ENCODE peak calls at places on chromosomes 2 and 18, in four cellular contexts. K is K562, G is H1, U is HepG2. A is an unnamed sample.
A peak's percentile ranks its signal among the peaks of the same experiment; 100 is the strongest.

GRCh38 chr2:64767670-64768425 is 114.1 kb upstream of the SERTAD2 start:
- DNase-seq in U (peak; percentile 54), K (peak; percentile 86), G (peak; percentile 46), A (peak; percentile 92)

GRCh38 chr2:240435457-240435954 is at the start of gene GPC1:
- DNase-seq in G (no peak), K (peak; percentile 93), U (peak; percentile 40), A (peak; percentile 81)

GRCh38 chr2:233707979-233708644 is 4.6 kb upstream of the UGT1A5 start:
- DNase-seq in G (no peak), U (no peak), K (no peak), A (no peak)

GRCh38 chr2:94869552-94870391 is 1.5 kb upstream of the TEKT4 start:
- DNase-seq in U (no peak), K (no peak), G (no peak), A (no peak)

GRCh38 chr2:34998726-34999125 is 1356.9 kb upstream of the CRIM1 start:
- DNase-seq in U (no peak), K (no peak), G (no peak), A (no peak)

GRCh38 chr18:21458788-21459187 is 141.7 kb downstream of the ESCO1 start:
- DNase-seq in G (no peak), U (no peak), K (no peak), A (no peak)

GRCh38 chr2:173972636-173973035 is 7.5 kb upstream of the SP3 start:
- DNase-seq in U (no peak), K (no peak), G (no peak), A (no peak)

GRCh38 chr18:11851156-11852047 is at the start of gene CHMP1B:
- DNase-seq in K (peak; percentile 92), U (peak; percentile 91), G (peak; percentile 91), A (peak; percentile 97)

GRCh38 chr2:153068915-153069314 is 350.5 kb downstream of the ARL6IP6 start:
- DNase-seq in K (no peak), G (no peak), U (no peak), A (peak; percentile 58)

GRCh38 chr2:43818761-43819160 is 19.9 kb downstream of the ABCG5 start:
- DNase-seq in G (no peak), K (peak; percentile 27), U (no peak), A (no peak)

GRCh38 chr2:3021720-3022119 is 355.9 kb downstream of the EIPR1 start:
- DNase-seq in G (no peak), U (no peak), K (no peak), A (no peak)

GRCh38 chr2:215505044-215505786 is 69.3 kb upstream of the FN1 start:
- DNase-seq in U (peak; percentile 90), K (peak; percentile 81), G (no peak), A (no peak)

GRCh38 chr2:44706584-44707553 is 234.6 kb upstream of the SIX3 start:
- DNase-seq in K (no peak), G (no peak), U (no peak), A (no peak)

GRCh38 chr2:222671259-222672067 is at the start of gene MOGAT1:
- DNase-seq in G (peak; percentile 36), U (peak; percentile 71), K (no peak), A (no peak)
- TF ChIP-seq EZH2 in G (no peak), U (no peak), K (no peak), A (no peak)

GRCh38 chr2:172173307-172173706 is 70.6 kb upstream of the DLX2 start:
- DNase-seq in G (no peak), U (no peak), K (no peak), A (no peak)
- H3K4me3 ChIP-seq in G (no peak overlapping the region), U (no peak overlapping the region), K (no peak overlapping the region), A (no peak overlapping the region)

DNA sequence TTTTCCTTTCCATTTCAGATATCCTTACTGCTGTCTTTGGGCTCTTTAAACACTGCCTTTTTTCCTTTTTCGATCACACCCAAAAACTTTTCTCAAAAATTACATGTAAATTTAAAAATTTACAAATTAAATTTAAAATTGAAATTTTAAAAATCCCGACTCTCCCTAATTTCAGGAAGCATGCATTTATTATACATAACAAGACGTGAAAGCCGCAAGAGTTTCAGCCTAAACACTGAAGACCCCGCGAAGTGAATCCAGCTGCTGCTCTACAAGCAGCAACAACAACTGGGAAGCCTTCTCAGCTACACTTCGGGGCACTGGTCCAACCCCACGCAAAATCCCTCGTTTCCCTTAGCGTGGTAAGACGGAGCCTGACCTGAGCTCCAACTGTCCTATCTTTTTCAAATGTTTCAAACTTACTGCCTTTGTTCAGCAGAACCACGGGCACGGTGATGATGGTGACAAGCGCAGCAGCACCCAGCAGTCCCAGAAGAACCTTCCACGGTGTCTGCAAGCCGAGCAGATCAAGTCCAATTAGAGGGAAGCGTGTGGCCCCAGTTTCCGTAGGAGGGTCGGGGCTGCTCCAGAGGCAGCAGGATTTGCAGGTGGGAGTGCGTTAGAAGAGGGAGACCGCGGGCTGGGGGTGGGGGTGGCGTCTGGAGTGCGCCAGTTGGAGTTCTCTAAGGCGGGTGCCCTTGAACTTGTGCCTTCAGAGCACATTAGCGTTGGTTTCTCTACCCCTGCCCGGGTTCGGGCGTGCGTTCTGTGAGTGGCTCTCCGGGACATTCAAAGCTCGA is 839 bp downstream of the DPP4 start:
- DNase-seq in G (no peak), K (no peak), U (no peak), A (no peak)
- TF ChIP-seq EZH2 in G (peak; percentile 59), K (no peak), U (no peak), A (no peak)

DNA sequence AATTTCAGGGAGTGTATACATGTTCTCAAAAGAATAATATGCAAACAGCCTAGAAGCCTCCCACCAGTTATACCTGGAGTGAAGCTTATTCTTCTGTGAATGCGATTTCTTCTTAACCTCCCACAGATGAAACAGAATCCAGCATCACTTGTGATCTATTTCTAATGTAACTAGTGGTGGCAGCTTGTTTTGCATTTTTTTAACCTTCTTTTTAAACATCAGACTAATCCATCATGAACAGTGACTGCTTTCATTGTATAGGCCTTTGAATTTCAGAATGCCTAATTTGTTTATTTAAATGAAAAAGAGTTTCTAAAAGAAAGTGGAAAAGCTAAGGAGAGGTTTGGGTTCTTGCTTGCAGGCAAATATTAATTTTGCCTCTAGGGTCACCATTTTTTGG is 85.7 kb upstream of the EPHA4 start:
- DNase-seq in G (no peak), K (no peak), U (no peak), A (no peak)
- H3K4me3 ChIP-seq in G (no peak overlapping the region), K (no peak overlapping the region), U (no peak overlapping the region), A (no peak overlapping the region)

GRCh38 chr2:70888925-70889715 is 46.6 kb upstream of the ATP6V1B1 start:
- DNase-seq in G (no peak), K (no peak), U (no peak), A (no peak)
- TF ChIP-seq EZH2 in G (peak; percentile 100), K (no peak), U (no peak), A (no peak)

GRCh38 chr2:222289280-222290250 is 9.2 kb downstream of the PAX3 start:
- DNase-seq in U (no peak), G (no peak), K (no peak), A (no peak)
- H3K4me3 ChIP-seq in U (no peak overlapping the region), G (no peak overlapping the region), K (no peak overlapping the region), A (no peak overlapping the region)

DNA sequence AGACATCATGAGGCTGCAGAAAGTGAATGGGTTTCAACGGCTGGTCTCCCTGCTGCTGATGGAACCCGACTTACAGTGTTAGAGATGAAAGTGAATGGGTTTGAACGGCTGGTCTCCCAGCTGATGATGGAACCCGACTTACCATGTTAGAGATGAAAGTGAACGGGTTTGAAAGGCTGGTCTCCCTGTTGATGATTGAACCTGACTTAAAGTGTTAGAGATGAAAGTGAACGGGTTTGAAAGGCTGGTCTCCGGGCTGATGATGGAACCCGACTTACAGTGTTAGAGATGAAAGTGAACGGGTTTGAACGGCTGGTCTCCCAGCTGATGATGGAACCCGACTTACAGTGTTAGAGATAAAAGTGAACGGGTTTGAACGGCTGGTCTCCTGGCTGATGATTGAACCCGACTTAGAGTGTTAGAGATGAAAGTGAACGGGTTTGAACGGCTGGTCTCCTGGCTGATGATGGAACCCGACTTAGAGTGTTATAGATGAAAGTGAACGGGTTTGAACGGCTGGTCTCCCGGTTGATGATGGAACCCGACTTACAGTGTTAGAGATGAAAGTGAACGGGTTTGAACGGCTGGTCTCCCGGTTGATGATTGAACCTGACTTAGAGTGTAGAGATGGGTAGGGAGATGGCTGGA is 76.1 kb upstream of the ALKAL2 start:
- DNase-seq in G (no peak), U (no peak), K (no peak), A (no peak)
- TF ChIP-seq EZH2 in G (no peak), U (peak; percentile 51), K (no peak), A (no peak)

GRCh38 chr2:114061566-114062098 is 171.7 kb downstream of the ACTR3 start:
- DNase-seq in K (no peak), G (no peak), U (no peak), A (no peak)

GRCh38 chr2:114068438-114068837 is 178.5 kb downstream of the ACTR3 start:
- DNase-seq in U (no peak), G (no peak), K (peak; percentile 14), A (peak; percentile 31)

GRCh38 chr2:114063346-114063745 is 173.5 kb downstream of the ACTR3 start:
- DNase-seq in K (no peak), U (no peak), G (no peak), A (no peak)

GRCh38 chr2:114066186-114066747 is 176.4 kb downstream of the ACTR3 start:
- DNase-seq in U (no peak), G (no peak), K (no peak), A (no peak)

DNA sequence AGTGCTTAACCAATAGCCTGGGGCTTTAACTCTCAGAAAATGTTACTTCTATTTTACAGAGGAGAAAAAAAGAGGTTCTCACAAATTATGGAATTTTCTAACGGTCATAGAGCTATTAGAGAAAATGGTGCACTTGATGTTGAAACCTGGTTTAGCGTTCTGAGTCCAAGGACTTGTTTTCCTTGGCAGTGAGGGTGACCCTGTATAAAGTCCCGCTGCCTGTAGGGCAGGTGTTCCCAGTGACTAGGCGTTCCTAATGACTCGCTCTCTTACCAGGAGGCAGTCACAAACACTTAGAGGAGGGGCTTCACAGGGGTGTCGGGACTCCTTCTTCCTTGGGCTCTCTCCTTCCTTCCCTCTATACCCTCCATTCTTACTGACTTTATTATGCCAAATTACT is 175.8 kb downstream of the ACTR3 start:
- DNase-seq in G (no peak), U (no peak), K (no peak), A (no peak)
- H3K4me3 ChIP-seq in G (no peak overlapping the region), U (no peak overlapping the region), K (no peak overlapping the region), A (no peak overlapping the region)